ENCODE peak calls at places on chromosome 15, in seven cellular contexts. O, M, T, S, L, I and H are unnamed samples. For H3K4me1, the result is how much of the 10 kb centered on the place peaks cover.

GRCh38 chr15:90583471-90584252 is 53.9 kb downstream of the CRTC3 start:
- DNase-seq in S (no peak), M (no peak), O (peak), I (no peak), L (no peak), T (no peak), H (no peak)

GRCh38 chr15:37793851-37794250 is 140.6 kb upstream of the TMCO5A start:
- DNase-seq in S (no peak), M (no peak), T (no peak), L (no peak), I (no peak), O (peak), H (no peak)

GRCh38 chr15:93378547-93378946 is 289.5 kb upstream of the RGMA start:
- DNase-seq in O (no peak), S (peak), T (no peak), M (no peak), L (no peak), I (no peak), H (no peak)

GRCh38 chr15:90987561-90988141 is 6.7 kb downstream of the PRC1 start:
- DNase-seq in S (no peak), I (no peak), T (no peak), M (no peak), L (no peak), O (no peak), H (no peak)

GRCh38 chr15:37490707-37491106 is 390.4 kb upstream of the MEIS2 start:
- DNase-seq in M (no peak), T (no peak), L (no peak), O (no peak), S (no peak), I (no peak), H (peak)

GRCh38 chr15:93497256-93497655 is 408.2 kb upstream of the RGMA start:
- DNase-seq in M (no peak), S (no peak), T (no peak), O (no peak), L (no peak), I (no peak), H (no peak)

GRCh38 chr15:101499863-101500713 is 10.6 kb upstream of the PCSK6 start:
- DNase-seq in O (no peak), S (no peak), T (no peak), M (no peak), I (no peak), L (no peak), H (no peak)

GRCh38 chr15:60774829-60775228 is 295.9 kb upstream of the ICE2 start:
- DNase-seq in M (no peak), T (no peak), L (no peak), S (no peak), I (no peak), O (no peak), H (no peak)

GRCh38 chr15:74460298-74460697 is 662 bp downstream of the UBL7 start:
- DNase-seq in M (peak), I (no peak), S (no peak), T (peak), L (no peak), O (no peak), H (no peak)

GRCh38 chr15:44243146-44243545 is 45.4 kb upstream of the GOLM2 start:
- DNase-seq in M (no peak), S (no peak), T (peak), L (no peak), O (no peak), I (no peak), H (no peak)

GRCh38 chr15:85667491-85668424 is 127.0 kb downstream of the KLHL25 start:
- DNase-seq in L (peak), O (no peak), T (peak), I (peak), M (no peak), S (peak), H (no peak)

GRCh38 chr15:27358751-27359434 is 387.9 kb downstream of the GABRG3 start:
- DNase-seq in S (no peak), M (peak), T (no peak), I (no peak), L (no peak), O (no peak), H (no peak)

GRCh38 chr15:31080618-31081017 is 20.9 kb downstream of the TRPM1 start:
- DNase-seq in M (peak), T (peak), L (peak), I (peak), O (no peak), S (peak), H (peak)

GRCh38 chr15:69224383-69224782 is 63.9 kb downstream of the GLCE start:
- DNase-seq in O (no peak), L (peak), S (no peak), I (no peak), T (peak), M (no peak), H (no peak)

GRCh38 chr15:74779162-74779648 is 2.7 kb upstream of the CSK start:
- DNase-seq in S (no peak), M (no peak), O (no peak), T (no peak), I (no peak), L (peak), H (peak)

GRCh38 chr15:97783240-97783639 is 177.3 kb upstream of the ARRDC4 start:
- DNase-seq in I (no peak), S (no peak), M (no peak), T (no peak), O (no peak), L (no peak), H (no peak)

GRCh38 chr15:23994273-23994672 is 307.2 kb upstream of the NDN start:
- DNase-seq in T (no peak), O (no peak), L (no peak), I (no peak), M (no peak), S (no peak), H (no peak)

GRCh38 chr15:31163769-31164572 is 62.4 kb upstream of the TRPM1 start:
- DNase-seq in T (peak), M (no peak), I (no peak), S (no peak), L (no peak), O (no peak), H (no peak)

GRCh38 chr15:63407612-63408011 is 26.0 kb upstream of the CA12 start:
- DNase-seq in I (no peak), L (peak), O (peak), T (no peak), M (no peak), S (no peak), H (no peak)

GRCh38 chr15:74389115-74390048 is 21.9 kb upstream of the CYP11A1 start:
- DNase-seq in L (no peak), T (peak), M (peak), O (no peak), I (no peak), S (no peak), H (peak)

GRCh38 chr15:59335197-59335786 is 37.4 kb downstream of the MYO1E start:
- DNase-seq in T (no peak), L (no peak), I (no peak), M (no peak), O (no peak), S (no peak), H (no peak)

GRCh38 chr15:37771462-37771861 is 163.0 kb upstream of the TMCO5A start:
- DNase-seq in I (no peak), L (no peak), T (no peak), S (no peak), O (no peak), M (no peak), H (no peak)

GRCh38 chr15:38530113-38530512 is 34.5 kb downstream of the RASGRP1 start:
- DNase-seq in L (no peak), O (no peak), T (no peak), I (no peak), S (no peak), M (no peak), H (no peak)

GRCh38 chr15:31300208-31300661 is 26.4 kb upstream of the KLF13 start:
- DNase-seq in S (no peak), T (no peak), L (no peak), O (no peak), I (no peak), M (no peak), H (no peak)

GRCh38 chr15:92648190-92648875 is 7.2 kb downstream of the FAM174B start:
- DNase-seq in O (no peak), S (no peak), I (no peak), T (no peak), L (no peak), M (no peak), H (no peak)

GRCh38 chr15:64620991-64621495 is 154.3 kb downstream of the RBPMS2 start:
- DNase-seq in O (peak), L (no peak), I (no peak), T (no peak), S (no peak), M (no peak), H (no peak)

GRCh38 chr15:91047545-91048199 is 25.3 kb upstream of the VPS33B start:
- DNase-seq in T (no peak), O (no peak), S (no peak), M (peak), L (no peak), I (no peak), H (no peak)

GRCh38 chr15:74785716-74786032 is 3.8 kb downstream of the CSK start:
- DNase-seq in T (no peak), M (no peak), I (no peak), S (no peak), L (no peak), O (no peak), H (no peak)

GRCh38 chr15:29348308-29348914 is 78.8 kb upstream of the NSMCE3 start:
- DNase-seq in L (no peak), T (peak), S (peak), O (no peak), I (no peak), M (no peak), H (no peak)

GRCh38 chr15:90836296-90836871 is 32.0 kb upstream of the FURIN start:
- DNase-seq in S (no peak), M (peak), I (no peak), T (peak), L (no peak), O (no peak), H (no peak)

GRCh38 chr15:70892002-70892911 is at the start of the genes LRRC49 and THAP10:
- DNase-seq in S (peak), L (peak), I (no peak), M (peak), O (peak), T (peak), H (peak)

DNA sequence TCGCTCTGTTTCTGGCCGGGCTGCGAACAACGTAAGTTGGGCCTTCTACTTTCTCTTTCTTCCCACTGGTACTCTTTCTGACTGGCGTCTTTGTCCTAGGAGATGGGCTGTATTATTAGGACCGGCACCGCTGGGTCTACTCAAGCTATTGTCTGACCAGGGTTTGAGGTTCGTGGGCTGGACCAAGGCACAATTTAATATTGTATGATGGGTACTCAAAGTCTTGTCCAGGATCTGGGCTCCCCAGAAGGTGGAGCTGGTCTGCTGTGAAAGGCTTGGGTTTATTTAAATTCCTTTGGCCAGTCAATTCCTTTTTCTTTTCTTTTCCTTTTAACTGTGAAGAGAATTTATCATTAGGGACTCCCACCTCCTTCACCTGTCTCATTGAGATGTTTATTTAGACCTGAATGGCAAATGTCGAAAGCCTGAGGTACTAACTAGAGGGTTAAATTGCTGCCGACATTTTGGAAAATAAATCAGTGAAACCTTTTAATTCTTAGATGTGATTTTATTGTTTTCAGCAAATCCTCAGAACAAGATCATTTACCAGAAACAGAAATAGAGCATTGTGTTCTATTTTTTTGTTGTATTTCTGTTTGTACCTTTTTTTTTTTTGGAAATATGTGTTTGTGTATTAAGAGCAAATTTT is 410 bp downstream of the LRRC49 start:
- DNase-seq in T (peak), M (no peak), I (no peak), L (no peak), S (peak), O (peak), H (no peak)
- H3K4me3 ChIP-seq in T (peak), M (no peak), I (peak), L (peak), S (peak), O (peak), H (peak)

GRCh38 chr15:65837301-65838283 is 31.7 kb upstream of the RAB11A start:
- DNase-seq in L (no peak), O (no peak), T (no peak), I (no peak), M (peak), S (no peak), H (no peak)

GRCh38 chr15:65835452-65835851 is 33.8 kb upstream of the RAB11A start:
- DNase-seq in L (no peak), T (no peak), M (peak), O (no peak), S (no peak), I (no peak), H (no peak)

GRCh38 chr15:65834603-65835282 is 34.5 kb upstream of the RAB11A start:
- DNase-seq in M (peak), T (no peak), L (no peak), I (no peak), O (no peak), S (no peak), H (no peak)

GRCh38 chr15:65839354-65839901 is 29.9 kb upstream of the RAB11A start:
- DNase-seq in L (no peak), I (no peak), T (no peak), O (no peak), M (peak), S (no peak), H (no peak)

GRCh38 chr15:65836665-65837064 is 32.6 kb upstream of the RAB11A start:
- DNase-seq in O (no peak), L (no peak), I (no peak), M (no peak), S (no peak), T (no peak), H (no peak)
- H3K4me1 ChIP-seq in O (under half), L (under half), I (under half), M (under half), S (under half), T (under half), H (half or more)

DNA sequence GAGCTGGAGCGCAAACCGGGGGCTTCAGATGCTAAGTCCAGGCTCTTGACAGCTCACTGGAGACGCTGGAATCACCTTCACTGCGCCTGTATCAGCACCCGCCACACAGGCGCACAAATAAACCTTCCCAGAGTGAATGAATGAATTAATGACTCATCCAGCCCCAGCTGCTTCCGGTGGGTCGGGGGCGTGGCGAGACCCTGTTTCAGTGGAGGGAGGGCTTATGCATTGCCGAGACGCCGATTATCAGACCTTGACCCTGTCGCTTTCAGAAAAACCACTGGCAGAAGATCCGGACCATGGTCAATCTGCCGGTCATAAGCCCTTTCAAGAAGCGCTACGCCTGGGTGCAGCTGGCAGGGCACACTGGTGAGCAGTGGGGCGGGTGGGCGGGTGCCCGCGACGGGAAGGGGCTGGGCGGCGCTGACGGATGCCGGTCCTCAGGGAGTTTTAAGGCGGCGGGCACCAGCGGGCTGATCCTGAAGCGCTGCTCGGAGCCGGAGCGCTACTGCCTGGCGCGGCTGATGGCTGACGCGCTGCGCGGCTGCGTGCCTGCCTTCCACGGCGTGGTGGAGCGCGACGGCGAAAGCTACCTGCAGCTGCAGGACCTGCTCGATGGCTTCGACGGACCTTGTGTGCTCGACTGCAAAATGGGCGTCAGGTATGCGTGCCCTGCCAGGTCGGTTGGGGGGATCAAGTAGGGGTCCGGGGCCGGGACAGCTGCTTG is 7.7 kb downstream of the ITPKA start:
- DNase-seq in S (no peak), O (no peak), M (no peak), I (no peak), T (peak), L (no peak), H (no peak)
- H3K4me3 ChIP-seq in S (no peak), O (no peak), M (no peak), I (peak), T (peak), L (no peak), H (no peak)

GRCh38 chr15:50883903-50884302 is 24.6 kb upstream of the AP4E1 start:
- DNase-seq in I (no peak), M (peak), S (no peak), T (peak), L (no peak), O (no peak), H (peak)

GRCh38 chr15:50879016-50879415 is 29.5 kb upstream of the AP4E1 start:
- DNase-seq in L (no peak), O (no peak), M (no peak), S (no peak), I (no peak), T (no peak), H (no peak)

GRCh38 chr15:50880221-50880620 is 28.3 kb upstream of the AP4E1 start:
- DNase-seq in I (no peak), S (no peak), L (no peak), T (no peak), O (no peak), M (no peak), H (no peak)

GRCh38 chr15:50880651-50881114 is 27.8 kb upstream of the AP4E1 start:
- DNase-seq in S (no peak), M (peak), O (no peak), I (no peak), L (no peak), T (peak), H (no peak)

DNA sequence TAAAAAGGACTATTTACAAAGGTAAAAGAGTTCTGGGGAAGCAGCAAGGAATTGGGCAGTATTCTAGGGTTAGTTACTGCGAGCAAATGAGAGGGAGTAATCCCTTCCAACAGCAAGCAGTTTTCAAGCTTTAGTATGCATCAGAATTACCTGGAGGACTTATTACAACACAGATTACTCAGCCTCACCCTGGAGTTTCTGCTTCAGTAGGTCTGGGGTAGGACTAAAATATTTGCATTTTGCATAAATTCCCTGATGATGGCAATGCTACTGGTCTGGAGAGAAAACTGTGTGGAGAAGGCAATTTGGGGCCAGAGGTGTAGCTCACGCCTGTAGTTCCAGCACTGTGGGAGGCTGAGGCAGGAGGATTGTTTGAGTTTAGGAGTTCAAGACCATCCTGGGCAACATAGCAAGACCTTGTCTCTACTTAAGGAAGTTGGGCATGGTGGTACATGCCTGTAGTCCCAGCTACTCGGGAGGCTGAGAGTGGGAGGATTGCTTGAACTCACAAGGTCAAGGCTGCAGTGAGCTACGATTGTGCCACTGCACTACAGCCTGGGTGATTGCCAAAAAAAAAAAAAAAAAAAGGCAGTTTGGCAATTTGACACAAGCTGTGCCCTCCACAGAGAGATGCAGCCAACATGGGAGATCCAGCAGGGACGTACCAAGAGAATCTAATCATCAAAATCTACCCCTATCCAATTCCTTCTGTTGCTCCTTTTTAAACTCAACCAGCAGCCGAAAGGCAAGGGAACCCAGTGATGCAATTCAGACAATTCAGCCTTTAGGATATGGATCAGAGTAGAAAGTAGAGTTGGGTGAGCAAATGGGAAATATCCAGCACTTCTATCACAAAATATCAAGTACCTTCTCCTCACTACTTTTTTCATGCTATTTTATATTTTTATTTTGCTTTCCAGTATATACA is 27.1 kb upstream of the AP4E1 start:
- DNase-seq in I (no peak), L (no peak), O (no peak), T (no peak), S (no peak), M (no peak), H (no peak)
- H3K4me1 ChIP-seq in I (under half), L (under half), O (under half), T (under half), S (under half), M (under half), H (under half)

GRCh38 chr15:47773163-47773562 is 55.9 kb downstream of the SEMA6D start:
- DNase-seq in S (no peak), M (no peak), O (no peak), I (no peak), L (no peak), T (no peak), H (no peak)

GRCh38 chr15:47781527-47781926 is 64.2 kb downstream of the SEMA6D start:
- DNase-seq in T (peak), O (no peak), S (no peak), L (no peak), I (no peak), M (no peak), H (no peak)

GRCh38 chr15:47778263-47778770 is 61.0 kb downstream of the SEMA6D start:
- DNase-seq in T (no peak), M (no peak), I (no peak), S (no peak), O (peak), L (no peak), H (no peak)
- H3K4me3 ChIP-seq in T (no peak), M (no peak), I (no peak), S (no peak), O (no peak), L (no peak), H (no peak)